ENCODE peak calls at places on chromosomes 11 and 22, in seven cellular contexts. One of them, this sample, is unnamed. For H3K4me1, the result is how much of the 10 kb centered on the place peaks cover.

GRCh38 chr22:47783433-47784366 is 1021.2 kb downstream of the TBC1D22A start:
- DNase-seq in right atrium auricular region: peak
- DNase-seq in cardiac muscle cell: no peak
- DNase-seq in astrocyte: no peak
- DNase-seq in testis: no peak
- DNase-seq in tibial artery: no peak
- DNase-seq in neural progenitor cell: peak
- DNase-seq in this sample: no peak

GRCh38 chr11:80104196-80104595 is 663.4 kb upstream of the TENM4 start:
- DNase-seq in right atrium auricular region: no peak
- DNase-seq in cardiac muscle cell: no peak
- DNase-seq in astrocyte: no peak
- DNase-seq in testis: no peak
- DNase-seq in tibial artery: no peak
- DNase-seq in neural progenitor cell: no peak
- DNase-seq in this sample: no peak

GRCh38 chr22:28817919-28818859 is 17.8 kb upstream of the XBP1 start:
- DNase-seq in right atrium auricular region: no peak
- DNase-seq in cardiac muscle cell: peak
- DNase-seq in astrocyte: no peak
- DNase-seq in testis: no peak
- DNase-seq in tibial artery: no peak
- DNase-seq in neural progenitor cell: no peak
- DNase-seq in this sample: peak

GRCh38 chr11:19441752-19442553 is 201.2 kb upstream of the E2F8 start:
- DNase-seq in right atrium auricular region: peak
- DNase-seq in cardiac muscle cell: peak
- DNase-seq in astrocyte: peak
- DNase-seq in testis: no peak
- DNase-seq in tibial artery: peak
- DNase-seq in neural progenitor cell: no peak
- DNase-seq in this sample: no peak

GRCh38 chr22:50136431-50137047 is 34.0 kb upstream of the PANX2 start:
- DNase-seq in right atrium auricular region: no peak
- DNase-seq in cardiac muscle cell: peak
- DNase-seq in astrocyte: no peak
- DNase-seq in testis: no peak
- DNase-seq in tibial artery: no peak
- DNase-seq in neural progenitor cell: no peak
- DNase-seq in this sample: peak

GRCh38 chr11:134558258-134558835 is 146.3 kb upstream of the B3GAT1 start:
- DNase-seq in right atrium auricular region: peak
- DNase-seq in cardiac muscle cell: no peak
- DNase-seq in astrocyte: no peak
- DNase-seq in testis: no peak
- DNase-seq in tibial artery: no peak
- DNase-seq in neural progenitor cell: no peak
- DNase-seq in this sample: no peak

GRCh38 chr22:44455151-44455962 is 42.7 kb downstream of the RTL6 start:
- DNase-seq in right atrium auricular region: peak
- DNase-seq in cardiac muscle cell: no peak
- DNase-seq in astrocyte: no peak
- DNase-seq in testis: peak
- DNase-seq in tibial artery: no peak
- DNase-seq in neural progenitor cell: no peak
- DNase-seq in this sample: no peak

GRCh38 chr11:56624661-56625110 is 10.0 kb upstream of the OR5M1 start:
- DNase-seq in right atrium auricular region: no peak
- DNase-seq in cardiac muscle cell: peak
- DNase-seq in astrocyte: peak
- DNase-seq in testis: peak
- DNase-seq in tibial artery: no peak
- DNase-seq in neural progenitor cell: peak
- DNase-seq in this sample: peak

GRCh38 chr11:44277097-44278090 is 32.5 kb downstream of the ALX4 start:
- DNase-seq in right atrium auricular region: no peak
- DNase-seq in cardiac muscle cell: no peak
- DNase-seq in astrocyte: no peak
- DNase-seq in testis: no peak
- DNase-seq in tibial artery: no peak
- DNase-seq in neural progenitor cell: no peak
- DNase-seq in this sample: no peak

GRCh38 chr22:50274311-50274710 is 4.1 kb upstream of the MAPK11 start:
- DNase-seq in right atrium auricular region: peak
- DNase-seq in cardiac muscle cell: peak
- DNase-seq in astrocyte: no peak
- DNase-seq in testis: peak
- DNase-seq in tibial artery: no peak
- DNase-seq in neural progenitor cell: peak
- DNase-seq in this sample: peak

GRCh38 chr22:23622634-23623033 is 9.5 kb downstream of the DRICH1 start:
- DNase-seq in right atrium auricular region: no peak
- DNase-seq in cardiac muscle cell: peak
- DNase-seq in astrocyte: no peak
- DNase-seq in testis: no peak
- DNase-seq in tibial artery: no peak
- DNase-seq in neural progenitor cell: peak
- DNase-seq in this sample: no peak

GRCh38 chr11:114173836-114174235 is 114.3 kb downstream of the ZBTB16 start:
- DNase-seq in right atrium auricular region: no peak
- DNase-seq in cardiac muscle cell: no peak
- DNase-seq in astrocyte: no peak
- DNase-seq in testis: no peak
- DNase-seq in tibial artery: no peak
- DNase-seq in neural progenitor cell: no peak
- DNase-seq in this sample: no peak
- H3K4me1 ChIP-seq in right atrium auricular region: under half
- H3K4me1 ChIP-seq in cardiac muscle cell: half or more
- H3K4me1 ChIP-seq in astrocyte: under half
- H3K4me1 ChIP-seq in testis: half or more
- H3K4me1 ChIP-seq in tibial artery: half or more
- H3K4me1 ChIP-seq in neural progenitor cell: half or more
- H3K4me1 ChIP-seq in this sample: under half

GRCh38 chr22:37239336-37240239 is 4.5 kb downstream of the RAC2 start:
- DNase-seq in right atrium auricular region: no peak
- DNase-seq in cardiac muscle cell: no peak
- DNase-seq in astrocyte: no peak
- DNase-seq in testis: no peak
- DNase-seq in tibial artery: no peak
- DNase-seq in neural progenitor cell: no peak
- DNase-seq in this sample: no peak

GRCh38 chr22:37233751-37234631 is 10.1 kb downstream of the RAC2 start:
- DNase-seq in right atrium auricular region: no peak
- DNase-seq in cardiac muscle cell: no peak
- DNase-seq in astrocyte: no peak
- DNase-seq in testis: no peak
- DNase-seq in tibial artery: no peak
- DNase-seq in neural progenitor cell: no peak
- DNase-seq in this sample: no peak

GRCh38 chr22:37237371-37238268 is 6.4 kb downstream of the RAC2 start:
- DNase-seq in right atrium auricular region: no peak
- DNase-seq in cardiac muscle cell: no peak
- DNase-seq in astrocyte: peak
- DNase-seq in testis: no peak
- DNase-seq in tibial artery: no peak
- DNase-seq in neural progenitor cell: no peak
- DNase-seq in this sample: no peak

GRCh38 chr22:37234736-37235711 is 9.0 kb downstream of the RAC2 start:
- DNase-seq in right atrium auricular region: no peak
- DNase-seq in cardiac muscle cell: no peak
- DNase-seq in astrocyte: no peak
- DNase-seq in testis: no peak
- DNase-seq in tibial artery: no peak
- DNase-seq in neural progenitor cell: no peak
- DNase-seq in this sample: no peak

DNA sequence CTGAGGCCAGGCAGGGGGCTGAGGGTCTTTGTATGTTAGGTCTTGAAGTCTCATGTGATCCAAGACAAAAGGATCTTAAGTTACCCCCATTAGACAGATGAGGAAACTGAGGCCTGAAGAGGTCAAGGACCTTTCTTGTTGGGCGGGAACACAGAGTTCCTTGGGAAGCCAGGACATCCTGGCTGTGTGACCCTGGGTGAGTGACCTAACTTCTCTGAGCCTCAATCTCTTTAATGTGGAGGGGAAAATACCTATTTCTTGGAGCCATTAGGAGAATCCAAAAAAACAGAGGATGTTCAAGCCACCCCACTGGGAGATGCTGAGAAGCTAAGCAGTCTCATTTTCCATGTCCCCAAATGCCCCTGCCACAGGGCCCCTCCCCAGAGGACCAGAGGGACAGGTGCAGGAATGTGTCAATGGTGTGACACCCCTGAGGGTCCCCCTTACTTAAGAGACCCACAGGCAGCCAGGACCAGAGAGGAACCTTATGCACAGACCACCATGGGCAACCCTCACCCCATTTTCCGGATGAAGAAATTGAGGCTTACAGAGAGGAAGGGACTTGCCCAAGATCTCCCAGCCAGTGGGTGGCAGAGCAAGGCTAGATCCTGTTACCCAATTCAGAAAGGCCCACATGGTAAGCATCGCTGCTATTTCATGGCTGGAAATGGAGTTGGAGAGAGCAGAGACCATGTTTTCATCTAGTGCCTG is 8.0 kb downstream of the RAC2 start:
- DNase-seq in right atrium auricular region: no peak
- DNase-seq in cardiac muscle cell: no peak
- DNase-seq in astrocyte: no peak
- DNase-seq in testis: no peak
- DNase-seq in tibial artery: no peak
- DNase-seq in neural progenitor cell: no peak
- DNase-seq in this sample: no peak
- H3K4me1 ChIP-seq in right atrium auricular region: under half
- H3K4me1 ChIP-seq in cardiac muscle cell: under half
- H3K4me1 ChIP-seq in astrocyte: under half
- H3K4me1 ChIP-seq in testis: under half
- H3K4me1 ChIP-seq in tibial artery: under half
- H3K4me1 ChIP-seq in neural progenitor cell: under half
- H3K4me1 ChIP-seq in this sample: under half

DNA sequence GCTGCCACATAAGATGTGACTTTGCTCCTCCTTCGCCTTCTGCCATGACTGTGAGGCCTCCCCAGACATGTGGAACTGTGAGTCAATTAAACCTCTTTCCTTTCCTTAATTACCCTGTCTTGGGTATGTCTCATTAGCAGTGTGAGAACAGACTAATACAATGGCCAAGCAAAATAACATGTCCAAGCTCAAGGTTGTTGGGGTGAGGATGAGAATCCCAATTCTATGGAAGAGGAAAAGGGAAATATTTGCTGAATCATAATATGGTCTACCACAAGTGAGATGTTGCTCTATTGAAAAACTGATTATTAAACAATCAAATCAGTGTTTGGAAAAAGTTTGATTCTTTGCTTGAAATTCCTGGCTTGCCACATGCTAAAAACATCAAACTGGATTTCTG is 48.7 kb upstream of the LRRC4C start:
- DNase-seq in right atrium auricular region: no peak
- DNase-seq in cardiac muscle cell: no peak
- DNase-seq in astrocyte: peak
- DNase-seq in testis: no peak
- DNase-seq in tibial artery: no peak
- DNase-seq in neural progenitor cell: no peak
- DNase-seq in this sample: no peak
- H3K4me1 ChIP-seq in right atrium auricular region: under half
- H3K4me1 ChIP-seq in cardiac muscle cell: under half
- H3K4me1 ChIP-seq in astrocyte: under half
- H3K4me1 ChIP-seq in testis: under half
- H3K4me1 ChIP-seq in tibial artery: under half
- H3K4me1 ChIP-seq in neural progenitor cell: under half
- H3K4me1 ChIP-seq in this sample: under half

DNA sequence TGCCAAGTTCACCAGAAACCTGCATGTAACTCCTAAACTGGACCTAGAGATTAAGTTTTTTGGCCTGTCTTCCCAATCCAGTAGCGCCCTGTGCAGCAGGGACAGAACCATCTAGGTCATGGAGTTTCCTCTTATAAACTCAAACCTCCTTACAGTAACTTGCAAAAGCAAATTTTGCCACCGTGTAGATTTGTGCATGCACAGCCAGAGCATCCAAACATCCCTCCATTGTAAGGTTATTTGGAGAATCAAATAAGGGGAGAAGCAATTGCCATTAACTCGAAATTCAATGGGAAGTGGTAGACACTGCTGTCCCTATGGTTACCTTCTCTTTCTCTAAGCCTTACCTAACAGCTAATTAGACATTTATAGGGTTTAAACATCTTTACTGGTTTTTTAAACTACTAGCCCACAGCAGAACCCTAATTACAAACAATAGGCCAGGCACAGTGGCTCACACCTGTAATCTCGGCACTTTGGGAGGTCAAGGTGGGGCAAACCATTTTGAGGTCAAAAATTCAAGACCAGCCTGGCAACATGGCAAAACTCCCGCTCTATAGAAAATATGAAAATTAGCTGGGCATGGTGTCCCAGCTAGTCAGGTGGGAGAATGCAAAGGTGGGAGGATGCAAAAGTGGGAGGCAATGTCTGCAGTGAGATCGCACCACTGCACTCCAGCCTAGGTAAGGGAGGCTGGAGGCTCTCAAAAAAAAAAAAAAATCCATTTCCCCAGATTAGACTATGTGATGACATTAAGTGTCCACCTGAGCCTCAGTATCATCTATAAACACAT is 6.6 kb downstream of the HSPA8 start:
- DNase-seq in right atrium auricular region: peak
- DNase-seq in cardiac muscle cell: no peak
- DNase-seq in astrocyte: no peak
- DNase-seq in testis: no peak
- DNase-seq in tibial artery: no peak
- DNase-seq in neural progenitor cell: no peak
- DNase-seq in this sample: no peak
- H3K4me1 ChIP-seq in right atrium auricular region: under half
- H3K4me1 ChIP-seq in cardiac muscle cell: under half
- H3K4me1 ChIP-seq in astrocyte: under half
- H3K4me1 ChIP-seq in testis: under half
- H3K4me1 ChIP-seq in tibial artery: under half
- H3K4me1 ChIP-seq in neural progenitor cell: under half
- H3K4me1 ChIP-seq in this sample: under half

GRCh38 chr22:27719535-27720227 is 81.9 kb downstream of the MN1 start:
- DNase-seq in right atrium auricular region: peak
- DNase-seq in cardiac muscle cell: no peak
- DNase-seq in astrocyte: no peak
- DNase-seq in testis: peak
- DNase-seq in tibial artery: peak
- DNase-seq in neural progenitor cell: no peak
- DNase-seq in this sample: peak
- H3K4me1 ChIP-seq in right atrium auricular region: under half
- H3K4me1 ChIP-seq in cardiac muscle cell: under half
- H3K4me1 ChIP-seq in astrocyte: under half
- H3K4me1 ChIP-seq in testis: under half
- H3K4me1 ChIP-seq in tibial artery: under half
- H3K4me1 ChIP-seq in neural progenitor cell: under half
- H3K4me1 ChIP-seq in this sample: under half

DNA sequence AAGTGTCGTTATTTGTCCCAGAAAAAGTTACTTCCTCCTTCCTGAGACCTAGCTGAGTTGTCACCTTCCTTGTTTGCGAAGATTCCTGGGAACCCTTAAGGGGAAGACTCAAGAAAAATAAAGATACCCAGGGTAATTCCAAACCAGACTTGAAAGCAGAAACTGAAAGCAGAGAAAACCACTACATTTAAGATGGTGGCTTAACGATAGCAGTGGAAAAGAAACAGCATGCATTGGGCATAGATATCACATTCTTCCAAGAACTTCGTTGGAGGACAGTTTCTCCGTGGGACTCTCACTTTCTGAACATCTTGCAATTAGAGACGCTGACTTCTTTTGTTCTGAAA is 89.1 kb downstream of the FAM76B start:
- DNase-seq in right atrium auricular region: no peak
- DNase-seq in cardiac muscle cell: no peak
- DNase-seq in astrocyte: no peak
- DNase-seq in testis: no peak
- DNase-seq in tibial artery: no peak
- DNase-seq in neural progenitor cell: no peak
- DNase-seq in this sample: no peak
- H3K4me1 ChIP-seq in right atrium auricular region: under half
- H3K4me1 ChIP-seq in cardiac muscle cell: under half
- H3K4me1 ChIP-seq in astrocyte: under half
- H3K4me1 ChIP-seq in testis: under half
- H3K4me1 ChIP-seq in tibial artery: half or more
- H3K4me1 ChIP-seq in neural progenitor cell: under half
- H3K4me1 ChIP-seq in this sample: under half

This sample was measured in prostate gland.